ENCODE peak calls at places on chromosomes 4 and X, in eight cellular contexts. X, T, C, E, V, D, W and S are unnamed samples.

GRCh38 chr4:55397521-55398321 is 2.0 kb downstream of the TMEM165 start:
- DNase-seq in X (no peak), T (no peak), C (no peak), E (peak), V (no peak), D (peak), W (no peak), S (no peak)

GRCh38 chr4:115418997-115419396 is 305.6 kb upstream of the NDST4 start:
- DNase-seq in X (no peak), T (no peak), C (no peak), E (no peak), V (no peak), D (no peak), W (no peak), S (no peak)

GRCh38 chrX:23789386-23790146 is 6.6 kb downstream of the SAT1 start:
- DNase-seq in X (no peak), T (no peak), C (no peak), E (no peak), V (no peak), D (no peak), W (no peak), S (no peak)

GRCh38 chr4:183155450-183156184 is 56.6 kb downstream of the WWC2 start:
- DNase-seq in X (no peak), T (no peak), C (no peak), E (no peak), V (no peak), D (no peak), W (no peak), S (no peak)

GRCh38 chr4:19177616-19178015 is 1074.1 kb upstream of the SLIT2 start:
- DNase-seq in X (no peak), T (no peak), C (no peak), E (no peak), V (no peak), D (peak), W (no peak), S (no peak)

GRCh38 chr4:107213410-107213809 is 177.3 kb upstream of the DKK2 start:
- DNase-seq in X (no peak), T (no peak), C (no peak), E (no peak), V (no peak), D (no peak), W (no peak), S (no peak)

GRCh38 chr4:15003441-15003890 is 1.2 kb downstream of the CPEB2 start:
- DNase-seq in X (peak), T (peak), C (no peak), E (no peak), V (peak), D (no peak), W (peak), S (no peak)

GRCh38 chr4:38091636-38092035 is 131.4 kb downstream of the PTTG2 start:
- DNase-seq in X (no peak), T (no peak), C (no peak), E (no peak), V (no peak), D (peak), W (no peak), S (no peak)

GRCh38 chr4:1402021-1402515 is 4.2 kb downstream of the NKX1-1 start:
- DNase-seq in X (no peak), T (no peak), C (no peak), E (no peak), V (no peak), D (no peak), W (no peak), S (no peak)

GRCh38 chr4:3342182-3342854 is 49.5 kb downstream of the RGS12 start:
- DNase-seq in X (no peak), T (no peak), C (no peak), E (no peak), V (no peak), D (peak), W (no peak), S (no peak)

GRCh38 chrX:9882669-9883446 is 84.3 kb upstream of the CLDN34 start:
- DNase-seq in X (no peak), T (no peak), C (no peak), E (no peak), V (no peak), D (peak), W (no peak), S (no peak)

GRCh38 chr4:5995901-5996623 is 22.2 kb downstream of the C4orf50 start:
- DNase-seq in X (no peak), T (no peak), C (no peak), E (no peak), V (no peak), D (no peak), W (no peak), S (no peak)